ENCODE peak calls at places on chromosomes 3 and 15, in four cellular contexts. One of them, this sample, is unnamed.

GRCh38 chr15:26438718-26439117 is 334.1 kb downstream of the GABRB3 start:
- DNase-seq in left ventricle myocardium inferior: no peak
- DNase-seq in EL: no peak
- DNase-seq in posterior cingulate gyrus: no peak
- DNase-seq in this sample: no peak

GRCh38 chr3:43503067-43503728 is 118.6 kb downstream of the ANO10 start:
- DNase-seq in left ventricle myocardium inferior: no peak
- DNase-seq in EL: peak
- DNase-seq in posterior cingulate gyrus: no peak
- DNase-seq in this sample: peak

GRCh38 chr3:179653777-179654117 is 907 bp downstream of the USP13 start:
- DNase-seq in left ventricle myocardium inferior: peak
- DNase-seq in EL: no peak
- DNase-seq in posterior cingulate gyrus: no peak
- DNase-seq in this sample: no peak

GRCh38 chr3:37990527-37990926 is at the start of gene VILL:
- DNase-seq in left ventricle myocardium inferior: no peak
- DNase-seq in EL: no peak
- DNase-seq in posterior cingulate gyrus: peak
- DNase-seq in this sample: no peak

GRCh38 chr15:25939122-25939521 is 76.0 kb upstream of the ATP10A start:
- DNase-seq in left ventricle myocardium inferior: no peak
- DNase-seq in EL: no peak
- DNase-seq in posterior cingulate gyrus: no peak
- DNase-seq in this sample: no peak

GRCh38 chr3:30673425-30674341 is 67.3 kb downstream of the TGFBR2 start:
- DNase-seq in left ventricle myocardium inferior: no peak
- DNase-seq in EL: no peak
- DNase-seq in posterior cingulate gyrus: no peak
- DNase-seq in this sample: no peak

GRCh38 chr3:36729204-36730056 is 34.9 kb downstream of the DCLK3 start:
- DNase-seq in left ventricle myocardium inferior: no peak
- DNase-seq in EL: peak
- DNase-seq in posterior cingulate gyrus: no peak
- DNase-seq in this sample: peak

GRCh38 chr3:52489453-52489852 is 5.7 kb upstream of the STAB1 start:
- DNase-seq in left ventricle myocardium inferior: no peak
- DNase-seq in EL: no peak
- DNase-seq in posterior cingulate gyrus: no peak
- DNase-seq in this sample: no peak

GRCh38 chr15:96312641-96313335 is 17.7 kb upstream of the NR2F2 start:
- DNase-seq in left ventricle myocardium inferior: no peak
- DNase-seq in EL: peak
- DNase-seq in posterior cingulate gyrus: no peak
- DNase-seq in this sample: no peak

GRCh38 chr3:123386477-123387040 is 62.3 kb downstream of the ADCY5 start:
- DNase-seq in left ventricle myocardium inferior: no peak
- DNase-seq in EL: no peak
- DNase-seq in posterior cingulate gyrus: no peak
- DNase-seq in this sample: no peak

GRCh38 chr3:36893137-36893557 is 51.7 kb downstream of the TRANK1 start:
- DNase-seq in left ventricle myocardium inferior: no peak
- DNase-seq in EL: peak
- DNase-seq in posterior cingulate gyrus: no peak
- DNase-seq in this sample: peak

GRCh38 chr3:59994720-59995304 is 945.0 kb upstream of the CFAP20DC start:
- DNase-seq in left ventricle myocardium inferior: no peak
- DNase-seq in EL: no peak
- DNase-seq in posterior cingulate gyrus: no peak
- DNase-seq in this sample: no peak

GRCh38 chr3:108090066-108090700 is 648 bp downstream of the CD47 start:
- DNase-seq in left ventricle myocardium inferior: peak
- DNase-seq in EL: peak
- DNase-seq in posterior cingulate gyrus: peak
- DNase-seq in this sample: no peak

GRCh38 chr3:195761503-195762248 is 40.9 kb downstream of the MUC20 start:
- DNase-seq in left ventricle myocardium inferior: no peak
- DNase-seq in EL: no peak
- DNase-seq in posterior cingulate gyrus: peak
- DNase-seq in this sample: no peak

This sample was measured in astrocyte of the cerebellum.